ENCODE peak calls at places on chromosomes 5 and 9, in seven cellular contexts. Q, C, E, I, J, Y and D are unnamed samples.

GRCh38 chr5:174459832-174460448 is 264.4 kb upstream of the MSX2 start:
- DNase-seq in Q (no peak), C (no peak), E (no peak), I (no peak), J (no peak), Y (no peak), D (no peak)

GRCh38 chr9:19199012-19199411 is 31.5 kb upstream of the DENND4C start:
- DNase-seq in Q (no peak), C (no peak), E (no peak), I (no peak), J (no peak), Y (no peak), D (no peak)

GRCh38 chr9:36023260-36024048 is 13.3 kb upstream of the RECK start:
- DNase-seq in Q (peak), C (peak), E (peak), I (peak), J (peak), Y (peak), D (peak)

GRCh38 chr9:135591491-135592330 is 30.2 kb downstream of the PAEP start:
- DNase-seq in Q (no peak), C (no peak), E (no peak), I (no peak), J (no peak), Y (no peak), D (no peak)

GRCh38 chr9:16628421-16628820 is 242.0 kb downstream of the BNC2 start:
- DNase-seq in Q (no peak), C (peak), E (no peak), I (no peak), J (no peak), Y (no peak), D (peak)

GRCh38 chr5:10301842-10302610 is 5.7 kb downstream of the CMBL start:
- DNase-seq in Q (peak), C (no peak), E (peak), I (peak), J (peak), Y (peak), D (no peak)

GRCh38 chr5:149932445-149933350 is 11.9 kb downstream of the PDE6A start:
- DNase-seq in Q (no peak), C (no peak), E (no peak), I (peak), J (no peak), Y (no peak), D (peak)

GRCh38 chr5:64665243-64665642 is 25.1 kb upstream of the SHISAL2B start:
- DNase-seq in Q (no peak), C (no peak), E (no peak), I (no peak), J (no peak), Y (no peak), D (no peak)

GRCh38 chr9:90659626-90660364 is 17.2 kb upstream of the DIRAS2 start:
- DNase-seq in Q (no peak), C (peak), E (no peak), I (no peak), J (no peak), Y (no peak), D (peak)

GRCh38 chr5:9698125-9698848 is 68.1 kb upstream of the TAS2R1 start:
- DNase-seq in Q (no peak), C (peak), E (no peak), I (no peak), J (no peak), Y (no peak), D (no peak)

GRCh38 chr9:108162664-108163063 is 673.1 kb upstream of the KLF4 start:
- DNase-seq in Q (no peak), C (peak), E (peak), I (no peak), J (no peak), Y (no peak), D (peak)

GRCh38 chr9:76400534-76401096 is 6.4 kb upstream of the RFK start:
- DNase-seq in Q (no peak), C (no peak), E (no peak), I (no peak), J (no peak), Y (no peak), D (no peak)

GRCh38 chr9:109499061-109499630 is 1.0 kb upstream of the PTPN3 start:
- DNase-seq in Q (no peak), C (no peak), E (no peak), I (no peak), J (no peak), Y (no peak), D (no peak)

GRCh38 chr5:33422191-33422590 is 18.6 kb upstream of the TARS1 start:
- DNase-seq in Q (no peak), C (peak), E (no peak), I (no peak), J (no peak), Y (no peak), D (no peak)

GRCh38 chr5:43389679-43390329 is 22.4 kb downstream of the CCL28 start:
- DNase-seq in Q (no peak), C (peak), E (peak), I (peak), J (no peak), Y (no peak), D (peak)

GRCh38 chr5:78638973-78639669 is 9.5 kb downstream of the LHFPL2 start:
- DNase-seq in Q (no peak), C (no peak), E (no peak), I (no peak), J (no peak), Y (no peak), D (no peak)

GRCh38 chr5:104513194-104513602 is 950.6 kb upstream of the NUDT12 start:
- DNase-seq in Q (no peak), C (peak), E (peak), I (no peak), J (no peak), Y (no peak), D (peak)

GRCh38 chr9:130276955-130277354 is 11.4 kb downstream of the HMCN2 start:
- DNase-seq in Q (no peak), C (no peak), E (no peak), I (no peak), J (no peak), Y (no peak), D (no peak)

GRCh38 chr5:145991044-145991575 is 54.7 kb downstream of the SH3RF2 start:
- DNase-seq in Q (no peak), C (peak), E (no peak), I (no peak), J (no peak), Y (no peak), D (peak)

GRCh38 chr5:40834391-40834848 is 602 bp downstream of the RPL37 start:
- DNase-seq in Q (no peak), C (peak), E (peak), I (no peak), J (no peak), Y (no peak), D (peak)

GRCh38 chr9:133563286-133564213 is 29.0 kb downstream of the ADAMTSL2 start:
- DNase-seq in Q (peak), C (peak), E (no peak), I (peak), J (no peak), Y (peak), D (no peak)

GRCh38 chr5:170070556-170071412 is 34.9 kb upstream of the FOXI1 start:
- DNase-seq in Q (peak), C (peak), E (peak), I (no peak), J (peak), Y (peak), D (peak)

GRCh38 chr9:81512641-81513040 is 176.7 kb downstream of the TLE1 start:
- DNase-seq in Q (no peak), C (no peak), E (no peak), I (no peak), J (no peak), Y (no peak), D (no peak)

GRCh38 chr9:135561391-135562234 is at the start of gene PAEP:
- DNase-seq in Q (no peak), C (no peak), E (no peak), I (no peak), J (no peak), Y (no peak), D (no peak)

GRCh38 chr5:131423056-131423455 is 159.2 kb downstream of the CDC42SE2 start:
- DNase-seq in Q (no peak), C (peak), E (no peak), I (no peak), J (no peak), Y (no peak), D (peak)

GRCh38 chr5:14284366-14285148 is 141.4 kb downstream of the TRIO start:
- DNase-seq in Q (no peak), C (no peak), E (no peak), I (no peak), J (no peak), Y (no peak), D (no peak)

GRCh38 chr9:107759823-107760166 is 270.2 kb upstream of the KLF4 start:
- DNase-seq in Q (no peak), C (no peak), E (no peak), I (no peak), J (no peak), Y (no peak), D (no peak)

GRCh38 chr5:19608434-19608833 is 379.6 kb downstream of the CDH18 start:
- DNase-seq in Q (no peak), C (peak), E (no peak), I (no peak), J (no peak), Y (no peak), D (peak)
- TF ChIP-seq CTCF in Q (no peak), C (peak), E (peak), I (no peak), J (no peak), Y (peak), D (no peak)

GRCh38 chr9:124849801-124850200 is 3.5 kb upstream of the WDR38 start:
- DNase-seq in Q (peak), C (peak), E (peak), I (no peak), J (peak), Y (no peak), D (peak)

GRCh38 chr9:124853605-124854143 is 414 bp downstream of the WDR38 start:
- DNase-seq in Q (no peak), C (no peak), E (no peak), I (no peak), J (no peak), Y (no peak), D (no peak)

GRCh38 chr9:124854161-124854560 is 901 bp downstream of the WDR38 start:
- DNase-seq in Q (no peak), C (no peak), E (no peak), I (no peak), J (no peak), Y (no peak), D (no peak)

GRCh38 chr9:124852829-124853531 is at the start of gene WDR38:
- DNase-seq in Q (peak), C (peak), E (peak), I (peak), J (peak), Y (peak), D (peak)

GRCh38 chr9:124852121-124852828 is 985 bp upstream of the WDR38 start:
- DNase-seq in Q (peak), C (no peak), E (no peak), I (no peak), J (peak), Y (peak), D (no peak)
- H3K4me3 ChIP-seq in Q (peak), C (no peak), E (no peak), I (peak), J (peak), Y (peak), D (no peak)

GRCh38 chr5:103393131-103393754 is 134.7 kb downstream of the MACIR start:
- DNase-seq in Q (peak), C (peak), E (peak), I (no peak), J (no peak), Y (no peak), D (peak)
- TF ChIP-seq CTCF in Q (peak), C (no peak), E (peak), I (no peak), J (no peak), Y (peak), D (peak)

GRCh38 chr9:70046274-70047070 is 2.8 kb downstream of the MAMDC2 start:
- DNase-seq in Q (peak), C (peak), E (no peak), I (no peak), J (no peak), Y (no peak), D (no peak)
- H3K4me3 ChIP-seq in Q (peak), C (no peak), E (no peak), I (peak), J (peak), Y (no peak), D (no peak)

DNA sequence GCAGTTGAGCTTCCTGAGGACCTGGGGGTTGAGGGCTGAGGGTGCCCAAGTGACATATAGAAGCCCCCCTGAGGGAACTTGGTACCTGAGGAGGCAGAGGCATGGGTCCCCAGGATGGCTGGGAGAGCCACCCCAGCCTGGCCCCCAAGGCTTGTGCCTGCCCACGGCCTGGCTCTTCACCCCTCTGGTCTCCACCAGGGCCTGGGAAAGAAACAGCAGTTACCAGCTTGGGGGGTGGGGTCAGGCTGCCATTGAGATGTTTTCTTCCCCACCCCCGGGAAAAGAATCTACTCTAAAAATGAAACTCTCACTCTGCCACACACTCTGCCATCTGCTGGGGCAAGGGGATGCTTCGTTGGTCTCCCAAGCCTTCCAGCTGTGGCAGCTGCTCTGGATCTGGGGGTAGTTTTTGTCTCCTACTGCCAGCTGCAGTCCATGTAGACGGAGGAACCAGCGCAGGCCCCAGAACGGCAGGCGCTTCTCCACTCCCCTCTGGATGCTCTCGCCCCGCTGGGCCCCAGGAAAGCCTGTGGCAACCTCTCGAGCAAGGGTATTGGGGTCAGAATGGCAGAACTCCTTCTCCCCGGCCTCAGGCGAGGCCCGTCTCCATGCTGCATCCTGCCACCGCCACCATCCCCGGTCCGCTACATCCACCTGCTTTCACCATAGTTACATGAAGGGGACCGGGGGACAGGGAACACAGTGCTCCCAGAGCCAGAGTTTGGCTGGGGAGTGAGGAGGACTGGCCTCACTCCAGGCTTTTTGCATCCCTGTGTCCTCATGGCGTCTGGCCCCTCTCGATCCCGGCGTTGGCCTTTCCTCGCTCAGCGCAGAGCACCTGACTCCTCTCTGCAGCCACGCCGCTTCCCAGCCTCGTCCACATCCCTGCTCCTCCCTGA is 123.5 kb downstream of the DAB2IP start:
- DNase-seq in Q (peak), C (no peak), E (no peak), I (no peak), J (peak), Y (no peak), D (no peak)
- TF ChIP-seq CTCF in Q (no peak), C (no peak), E (no peak), I (no peak), J (no peak), Y (no peak), D (no peak)

GRCh38 chr9:136665111-136665703 is 2.5 kb downstream of the EGFL7 start:
- DNase-seq in Q (no peak), C (no peak), E (no peak), I (no peak), J (no peak), Y (no peak), D (no peak)

GRCh38 chr9:136662656-136663310 is at the start of gene EGFL7:
- DNase-seq in Q (peak), C (no peak), E (peak), I (no peak), J (peak), Y (peak), D (no peak)

GRCh38 chr9:136663311-136663679 is 579 bp downstream of the EGFL7 start:
- DNase-seq in Q (no peak), C (no peak), E (no peak), I (no peak), J (no peak), Y (no peak), D (no peak)

GRCh38 chr9:136664799-136665082 is 2.0 kb downstream of the EGFL7 start:
- DNase-seq in Q (no peak), C (no peak), E (no peak), I (no peak), J (no peak), Y (no peak), D (no peak)

DNA sequence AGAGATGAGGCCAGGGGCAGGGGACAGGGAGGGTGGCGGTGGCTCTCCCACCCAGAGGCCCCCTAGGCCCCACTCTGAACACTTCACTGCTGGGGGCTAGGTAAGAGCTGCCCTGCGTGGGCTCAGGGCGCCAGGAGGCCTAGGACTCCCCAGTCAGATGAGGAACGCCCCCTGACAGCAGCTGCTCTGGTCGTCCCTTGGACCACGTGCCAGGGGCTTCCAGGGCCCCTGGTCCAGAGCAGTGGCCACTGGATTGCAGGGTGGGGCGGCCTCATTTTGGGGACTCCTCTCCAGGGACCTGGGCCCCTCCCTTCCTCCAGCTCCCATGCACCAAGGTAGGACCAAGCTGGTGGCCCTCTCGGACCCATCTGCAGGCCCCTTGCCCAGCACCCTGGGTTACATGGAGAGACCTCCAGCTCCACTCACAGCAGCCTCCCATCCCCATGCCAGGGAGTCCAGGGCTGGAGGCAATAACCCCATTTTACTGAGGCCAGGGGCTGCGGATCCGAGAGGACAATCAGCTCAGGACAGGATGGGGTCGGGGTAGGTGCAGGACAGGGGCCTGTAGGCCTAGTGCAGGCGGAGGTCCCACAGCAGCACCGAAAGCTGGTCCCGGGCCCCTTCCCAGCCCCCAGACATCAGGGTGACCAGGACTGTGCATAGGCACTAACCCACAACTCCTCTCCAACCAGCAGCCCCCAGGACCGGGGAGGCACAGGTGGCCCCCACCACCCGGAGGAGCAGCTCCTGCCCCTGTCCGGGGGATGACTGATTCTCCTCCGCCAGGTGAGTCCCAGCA is 1.5 kb downstream of the EGFL7 start:
- DNase-seq in Q (no peak), C (no peak), E (no peak), I (no peak), J (no peak), Y (peak), D (no peak)
- H3K4me3 ChIP-seq in Q (peak), C (no peak), E (no peak), I (peak), J (peak), Y (peak), D (no peak)

DNA sequence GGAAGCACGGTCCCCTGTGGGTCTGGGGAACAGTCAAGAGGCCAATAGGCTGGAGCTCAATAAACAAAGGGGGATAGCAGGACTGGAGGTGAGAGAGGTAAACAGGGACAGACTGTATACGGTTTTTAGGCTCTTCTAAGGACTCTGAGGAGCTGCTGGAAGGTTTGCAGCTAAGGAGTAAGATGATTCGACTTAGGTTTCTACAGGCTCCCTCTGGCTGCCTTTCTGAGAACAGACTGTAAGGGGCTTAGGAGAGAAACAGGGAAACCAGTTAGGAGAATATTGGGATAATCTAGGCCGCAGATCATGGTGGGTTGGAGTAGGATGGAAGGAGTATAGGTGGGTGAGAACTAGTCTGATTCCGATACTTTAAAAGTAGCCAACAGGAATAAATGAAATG is 10.4 kb downstream of the CDK5RAP2 start:
- DNase-seq in Q (no peak), C (no peak), E (no peak), I (no peak), J (no peak), Y (no peak), D (peak)
- TF ChIP-seq CTCF in Q (no peak), C (no peak), E (no peak), I (no peak), J (no peak), Y (no peak), D (peak)

GRCh38 chr5:109688647-109688998 is 1.1 kb upstream of the MAN2A1 start:
- DNase-seq in Q (no peak), C (no peak), E (peak), I (no peak), J (no peak), Y (no peak), D (peak)
- H3K4me3 ChIP-seq in Q (peak), C (peak), E (no peak), I (peak), J (peak), Y (peak), D (peak)

GRCh38 chr5:44808435-44809214 is at the start of gene MRPS30:
- DNase-seq in Q (peak), C (peak), E (peak), I (peak), J (peak), Y (peak), D (peak)
- TF ChIP-seq CTCF in Q (peak), C (peak), E (no peak), I (peak), J (peak), Y (peak), D (peak)

DNA sequence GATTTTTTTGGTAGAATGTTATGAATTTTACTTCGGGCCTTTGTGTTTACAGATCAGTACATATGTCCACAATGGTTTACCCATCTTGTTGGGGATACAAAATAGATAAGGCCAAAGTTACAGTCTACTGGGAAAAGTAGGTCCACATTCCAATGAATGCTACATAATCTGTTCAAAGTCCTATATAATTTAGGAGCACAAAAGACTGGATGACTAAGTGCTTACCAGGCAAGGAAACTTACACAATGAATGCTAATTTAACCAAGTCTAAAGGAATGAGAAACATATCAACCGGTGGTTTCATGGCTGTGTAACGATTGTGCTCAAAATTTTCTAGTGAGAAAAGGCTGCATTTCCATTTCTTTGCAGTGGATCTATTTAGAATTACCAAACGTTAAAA is 97.4 kb upstream of the TRPM3 start:
- DNase-seq in Q (no peak), C (no peak), E (no peak), I (no peak), J (no peak), Y (no peak), D (no peak)
- H3K4me3 ChIP-seq in Q (no peak), C (no peak), E (no peak), I (no peak), J (no peak), Y (no peak), D (no peak)